ENCODE peak calls at places on chromosomes 16 and 17, in eight cellular contexts. A, K, F, W, H, E, J and M are unnamed samples.

GRCh38 chr16:82382521-82382920 is 212.5 kb upstream of the MPHOSPH6 start:
- DNase-seq in A (no peak), K (no peak), F (no peak), W (no peak), H (no peak), E (no peak), J (no peak), M (no peak)

GRCh38 chr17:72237223-72237622 is 116.4 kb downstream of the SOX9 start:
- DNase-seq in A (no peak), K (no peak), F (no peak), W (no peak), H (no peak), E (no peak), J (no peak), M (no peak)

GRCh38 chr17:3589784-3590183 is 19.4 kb downstream of the TRPV1 start:
- DNase-seq in A (no peak), K (no peak), F (no peak), W (no peak), H (no peak), E (no peak), J (no peak), M (no peak)

GRCh38 chr17:38617074-38617860 is 11.5 kb upstream of the SRCIN1 start:
- DNase-seq in A (no peak), K (no peak), F (no peak), W (no peak), H (no peak), E (no peak), J (no peak), M (no peak)

GRCh38 chr17:81539961-81540675 is 11.9 kb downstream of the FSCN2 start:
- DNase-seq in A (no peak), K (no peak), F (no peak), W (no peak), H (no peak), E (no peak), J (no peak), M (no peak)

GRCh38 chr17:73782641-73783381 is 138.6 kb upstream of the SDK2 start:
- DNase-seq in A (no peak), K (no peak), F (peak), W (no peak), H (no peak), E (no peak), J (no peak), M (no peak)

GRCh38 chr17:13597723-13598347 is 3.9 kb downstream of the HS3ST3A1 start:
- DNase-seq in A (peak), K (no peak), F (peak), W (peak), H (peak), E (no peak), J (peak), M (peak)

GRCh38 chr17:55263565-55264272 is 1.0 kb upstream of the HLF start:
- DNase-seq in A (peak), K (no peak), F (peak), W (no peak), H (no peak), E (peak), J (no peak), M (no peak)

GRCh38 chr17:49260011-49260921 is 29.7 kb upstream of the PHOSPHO1 start:
- DNase-seq in A (peak), K (peak), F (peak), W (peak), H (no peak), E (peak), J (peak), M (peak)

GRCh38 chr17:39229274-39229913 is 3.6 kb upstream of the STAC2 start:
- DNase-seq in A (no peak), K (no peak), F (no peak), W (peak), H (no peak), E (no peak), J (peak), M (no peak)

GRCh38 chr16:27323781-27324561 is 10.2 kb downstream of the IL4R start:
- DNase-seq in A (no peak), K (no peak), F (no peak), W (no peak), H (no peak), E (no peak), J (no peak), M (no peak)

GRCh38 chr17:47732399-47733046 is 513 bp upstream of the TBX21 start:
- DNase-seq in A (no peak), K (no peak), F (no peak), W (no peak), H (no peak), E (no peak), J (no peak), M (no peak)

GRCh38 chr17:77601054-77601979 is 357.2 kb upstream of the TNRC6C start:
- DNase-seq in A (no peak), K (no peak), F (no peak), W (no peak), H (no peak), E (peak), J (no peak), M (peak)

GRCh38 chr17:47275245-47275984 is 21.8 kb downstream of the ITGB3 start:
- DNase-seq in A (no peak), K (no peak), F (peak), W (peak), H (no peak), E (peak), J (peak), M (peak)

GRCh38 chr16:87636050-87636684 is 33.9 kb downstream of the JPH3 start:
- DNase-seq in A (peak), K (peak), F (peak), W (peak), H (peak), E (peak), J (peak), M (peak)

GRCh38 chr17:56595831-56596740 is 2.6 kb downstream of the NOG start:
- DNase-seq in A (peak), K (no peak), F (peak), W (peak), H (no peak), E (no peak), J (peak), M (no peak)

GRCh38 chr16:1428511-1428910 is 2.4 kb upstream of the PERCC1 start:
- DNase-seq in A (peak), K (peak), F (peak), W (peak), H (no peak), E (no peak), J (peak), M (no peak)

GRCh38 chr16:914453-914852 is 56.3 kb downstream of the LMF1 start:
- DNase-seq in A (no peak), K (no peak), F (no peak), W (peak), H (peak), E (no peak), J (no peak), M (no peak)